ENCODE peak calls at places on chromosomes 16 and 17, in nine cellular contexts. One of them, this sample, is unnamed.

GRCh38 chr16:74695450-74696422 is 4.9 kb downstream of the MLKL start:
- DNase-seq in HL-60: peak
- DNase-seq in HFFc6: peak
- DNase-seq in testis: peak
- DNase-seq in heart right ventricle: peak
- DNase-seq in IMR-90: peak
- DNase-seq in fibroblast of lung: peak
- DNase-seq in neural crest cell: peak
- DNase-seq in adrenal gland: peak
- DNase-seq in this sample: peak

GRCh38 chr16:16096161-16096857 is 127.0 kb downstream of the ABCC6 start:
- DNase-seq in HL-60: no peak
- DNase-seq in HFFc6: peak
- DNase-seq in testis: peak
- DNase-seq in heart right ventricle: no peak
- DNase-seq in IMR-90: peak
- DNase-seq in fibroblast of lung: peak
- DNase-seq in neural crest cell: no peak
- DNase-seq in adrenal gland: peak
- DNase-seq in this sample: no peak

GRCh38 chr16:48542020-48542473 is 67.9 kb downstream of the N4BP1 start:
- DNase-seq in HL-60: no peak
- DNase-seq in HFFc6: peak
- DNase-seq in testis: peak
- DNase-seq in heart right ventricle: peak
- DNase-seq in IMR-90: peak
- DNase-seq in fibroblast of lung: peak
- DNase-seq in neural crest cell: no peak
- DNase-seq in adrenal gland: peak
- DNase-seq in this sample: no peak

GRCh38 chr17:12301551-12301950 is 280.9 kb downstream of the MAP2K4 start:
- DNase-seq in HL-60: no peak
- DNase-seq in HFFc6: no peak
- DNase-seq in testis: no peak
- DNase-seq in heart right ventricle: no peak
- DNase-seq in IMR-90: no peak
- DNase-seq in fibroblast of lung: no peak
- DNase-seq in neural crest cell: no peak
- DNase-seq in adrenal gland: no peak
- DNase-seq in this sample: no peak

GRCh38 chr17:7825206-7825980 is 8.6 kb upstream of the KDM6B start:
- DNase-seq in HL-60: no peak
- DNase-seq in HFFc6: no peak
- DNase-seq in testis: no peak
- DNase-seq in heart right ventricle: no peak
- DNase-seq in IMR-90: no peak
- DNase-seq in fibroblast of lung: peak
- DNase-seq in neural crest cell: no peak
- DNase-seq in adrenal gland: peak
- DNase-seq in this sample: no peak

GRCh38 chr17:76538941-76539340 is 903 bp upstream of the PRCD start:
- DNase-seq in HL-60: no peak
- DNase-seq in HFFc6: no peak
- DNase-seq in testis: no peak
- DNase-seq in heart right ventricle: no peak
- DNase-seq in IMR-90: no peak
- DNase-seq in fibroblast of lung: no peak
- DNase-seq in neural crest cell: no peak
- DNase-seq in adrenal gland: no peak
- DNase-seq in this sample: no peak

GRCh38 chr16:30186782-30187555 is 3.6 kb downstream of the CORO1A start:
- DNase-seq in HL-60: peak
- DNase-seq in HFFc6: peak
- DNase-seq in testis: peak
- DNase-seq in heart right ventricle: peak
- DNase-seq in IMR-90: no peak
- DNase-seq in fibroblast of lung: no peak
- DNase-seq in neural crest cell: peak
- DNase-seq in adrenal gland: peak
- DNase-seq in this sample: peak

GRCh38 chr16:64083428-64084129 is 1038.3 kb downstream of the CDH11 start:
- DNase-seq in HL-60: no peak
- DNase-seq in HFFc6: no peak
- DNase-seq in testis: no peak
- DNase-seq in heart right ventricle: no peak
- DNase-seq in IMR-90: no peak
- DNase-seq in fibroblast of lung: no peak
- DNase-seq in neural crest cell: no peak
- DNase-seq in adrenal gland: no peak
- DNase-seq in this sample: no peak

GRCh38 chr16:51153275-51153991 is 2.4 kb upstream of the SALL1 start:
- DNase-seq in HL-60: no peak
- DNase-seq in HFFc6: no peak
- DNase-seq in testis: no peak
- DNase-seq in heart right ventricle: no peak
- DNase-seq in IMR-90: no peak
- DNase-seq in fibroblast of lung: peak
- DNase-seq in neural crest cell: peak
- DNase-seq in adrenal gland: no peak
- DNase-seq in this sample: no peak

GRCh38 chr16:24093049-24093448 is 163.1 kb upstream of the CACNG3 start:
- DNase-seq in HL-60: no peak
- DNase-seq in HFFc6: no peak
- DNase-seq in testis: no peak
- DNase-seq in heart right ventricle: no peak
- DNase-seq in IMR-90: no peak
- DNase-seq in fibroblast of lung: no peak
- DNase-seq in neural crest cell: no peak
- DNase-seq in adrenal gland: no peak
- DNase-seq in this sample: no peak

GRCh38 chr17:57685499-57686132 is 59.5 kb downstream of the CCDC182 start:
- DNase-seq in HL-60: no peak
- DNase-seq in HFFc6: no peak
- DNase-seq in testis: no peak
- DNase-seq in heart right ventricle: no peak
- DNase-seq in IMR-90: no peak
- DNase-seq in fibroblast of lung: no peak
- DNase-seq in neural crest cell: no peak
- DNase-seq in adrenal gland: no peak
- DNase-seq in this sample: no peak

GRCh38 chr17:31859487-31860008 is 504 bp upstream of the COPRS start:
- DNase-seq in HL-60: no peak
- DNase-seq in HFFc6: no peak
- DNase-seq in testis: no peak
- DNase-seq in heart right ventricle: no peak
- DNase-seq in IMR-90: no peak
- DNase-seq in fibroblast of lung: peak
- DNase-seq in neural crest cell: no peak
- DNase-seq in adrenal gland: no peak
- DNase-seq in this sample: no peak

GRCh38 chr17:12545877-12546513 is 119.7 kb upstream of the MYOCD start:
- DNase-seq in HL-60: peak
- DNase-seq in HFFc6: peak
- DNase-seq in testis: peak
- DNase-seq in heart right ventricle: peak
- DNase-seq in IMR-90: peak
- DNase-seq in fibroblast of lung: peak
- DNase-seq in neural crest cell: peak
- DNase-seq in adrenal gland: peak
- DNase-seq in this sample: no peak

GRCh38 chr16:23497543-23497868 is 12.8 kb downstream of the GGA2 start:
- DNase-seq in HL-60: no peak
- DNase-seq in HFFc6: no peak
- DNase-seq in testis: no peak
- DNase-seq in heart right ventricle: no peak
- DNase-seq in IMR-90: no peak
- DNase-seq in fibroblast of lung: no peak
- DNase-seq in neural crest cell: no peak
- DNase-seq in adrenal gland: no peak
- DNase-seq in this sample: no peak

GRCh38 chr17:8015957-8016631 is 13.7 kb downstream of the GUCY2D start:
- DNase-seq in HL-60: no peak
- DNase-seq in HFFc6: no peak
- DNase-seq in testis: no peak
- DNase-seq in heart right ventricle: no peak
- DNase-seq in IMR-90: no peak
- DNase-seq in fibroblast of lung: peak
- DNase-seq in neural crest cell: no peak
- DNase-seq in adrenal gland: no peak
- DNase-seq in this sample: peak

GRCh38 chr17:37744961-37745800 is at the start of gene HNF1B:
- DNase-seq in HL-60: no peak
- DNase-seq in HFFc6: no peak
- DNase-seq in testis: no peak
- DNase-seq in heart right ventricle: no peak
- DNase-seq in IMR-90: no peak
- DNase-seq in fibroblast of lung: no peak
- DNase-seq in neural crest cell: no peak
- DNase-seq in adrenal gland: no peak
- DNase-seq in this sample: no peak

GRCh38 chr16:22402191-22402590 is 27.8 kb upstream of the CDR2 start:
- DNase-seq in HL-60: no peak
- DNase-seq in HFFc6: no peak
- DNase-seq in testis: no peak
- DNase-seq in heart right ventricle: no peak
- DNase-seq in IMR-90: peak
- DNase-seq in fibroblast of lung: peak
- DNase-seq in neural crest cell: no peak
- DNase-seq in adrenal gland: no peak
- DNase-seq in this sample: no peak
- TF ChIP-seq CTCF in HL-60: no peak
- TF ChIP-seq CTCF in HFFc6: no peak
- TF ChIP-seq CTCF in testis: no peak
- TF ChIP-seq CTCF in heart right ventricle: no peak
- TF ChIP-seq CTCF in IMR-90: no peak
- TF ChIP-seq CTCF in fibroblast of lung: no peak
- TF ChIP-seq CTCF in neural crest cell: no peak
- TF ChIP-seq CTCF in adrenal gland: no peak
- TF ChIP-seq CTCF in this sample: no peak

GRCh38 chr16:68436581-68436980 is 11.7 kb downstream of the SMPD3 start:
- DNase-seq in HL-60: no peak
- DNase-seq in HFFc6: no peak
- DNase-seq in testis: no peak
- DNase-seq in heart right ventricle: no peak
- DNase-seq in IMR-90: no peak
- DNase-seq in fibroblast of lung: no peak
- DNase-seq in neural crest cell: no peak
- DNase-seq in adrenal gland: no peak
- DNase-seq in this sample: peak
- TF ChIP-seq CTCF in HL-60: peak
- TF ChIP-seq CTCF in HFFc6: peak
- TF ChIP-seq CTCF in testis: peak
- TF ChIP-seq CTCF in heart right ventricle: no peak
- TF ChIP-seq CTCF in IMR-90: no peak
- TF ChIP-seq CTCF in fibroblast of lung: peak
- TF ChIP-seq CTCF in neural crest cell: peak
- TF ChIP-seq CTCF in adrenal gland: no peak
- TF ChIP-seq CTCF in this sample: peak

DNA sequence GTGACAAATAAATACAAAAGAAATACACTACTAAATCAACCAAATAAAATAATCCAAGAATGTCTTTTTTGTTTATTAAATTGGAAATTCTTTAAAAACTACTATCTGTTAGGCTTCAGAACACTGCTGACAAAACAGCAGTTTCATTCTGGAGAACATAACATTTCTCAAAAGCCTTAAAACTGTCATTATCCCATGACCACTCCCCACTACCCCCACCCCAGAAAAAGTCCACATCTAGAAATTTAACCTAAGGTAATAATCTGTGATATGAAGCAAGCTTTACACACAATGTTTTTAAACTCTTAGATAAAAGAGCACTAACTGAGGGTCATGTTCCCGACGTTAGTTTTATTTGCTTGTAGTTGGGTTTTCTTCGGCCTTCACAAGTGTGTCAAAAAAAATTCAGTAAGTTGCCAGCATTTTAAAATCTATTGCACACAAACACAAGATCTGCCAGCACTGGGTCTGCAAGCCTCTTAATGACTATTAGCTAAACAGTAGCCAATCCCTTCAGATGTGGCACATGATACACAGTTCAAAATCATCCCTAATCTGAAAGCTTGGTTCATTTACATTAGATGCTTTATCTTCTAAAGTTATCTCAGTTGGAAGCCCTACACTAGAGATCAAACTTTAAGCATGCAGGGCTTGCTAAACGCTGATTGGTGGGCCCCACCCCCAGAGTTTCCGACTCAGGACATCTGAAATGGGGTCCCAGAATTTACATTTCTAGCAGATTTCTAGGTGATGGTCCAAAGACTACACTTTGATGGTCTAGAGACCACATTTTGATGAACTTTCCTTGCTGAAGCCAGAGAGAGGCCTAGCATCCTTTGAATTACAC is 75.2 kb downstream of the KANSL1 start:
- DNase-seq in HL-60: no peak
- DNase-seq in HFFc6: no peak
- DNase-seq in testis: no peak
- DNase-seq in heart right ventricle: no peak
- DNase-seq in IMR-90: no peak
- DNase-seq in fibroblast of lung: no peak
- DNase-seq in neural crest cell: no peak
- DNase-seq in adrenal gland: no peak
- DNase-seq in this sample: no peak
- TF ChIP-seq CTCF in HL-60: no peak
- TF ChIP-seq CTCF in HFFc6: no peak
- TF ChIP-seq CTCF in testis: no peak
- TF ChIP-seq CTCF in heart right ventricle: no peak
- TF ChIP-seq CTCF in IMR-90: no peak
- TF ChIP-seq CTCF in fibroblast of lung: no peak
- TF ChIP-seq CTCF in neural crest cell: no peak
- TF ChIP-seq CTCF in adrenal gland: no peak
- TF ChIP-seq CTCF in this sample: no peak

GRCh38 chr16:19662351-19662750 is 55.7 kb downstream of the KNOP1 start:
- DNase-seq in HL-60: no peak
- DNase-seq in HFFc6: no peak
- DNase-seq in testis: no peak
- DNase-seq in heart right ventricle: no peak
- DNase-seq in IMR-90: no peak
- DNase-seq in fibroblast of lung: no peak
- DNase-seq in neural crest cell: no peak
- DNase-seq in adrenal gland: no peak
- DNase-seq in this sample: no peak

GRCh38 chr16:19657831-19658230 is 60.2 kb downstream of the KNOP1 start:
- DNase-seq in HL-60: no peak
- DNase-seq in HFFc6: no peak
- DNase-seq in testis: no peak
- DNase-seq in heart right ventricle: no peak
- DNase-seq in IMR-90: no peak
- DNase-seq in fibroblast of lung: no peak
- DNase-seq in neural crest cell: no peak
- DNase-seq in adrenal gland: no peak
- DNase-seq in this sample: no peak

GRCh38 chr16:19660432-19660831 is 57.6 kb downstream of the KNOP1 start:
- DNase-seq in HL-60: no peak
- DNase-seq in HFFc6: no peak
- DNase-seq in testis: no peak
- DNase-seq in heart right ventricle: no peak
- DNase-seq in IMR-90: peak
- DNase-seq in fibroblast of lung: no peak
- DNase-seq in neural crest cell: no peak
- DNase-seq in adrenal gland: no peak
- DNase-seq in this sample: no peak

GRCh38 chr16:19655242-19655777 is 62.7 kb downstream of the KNOP1 start:
- DNase-seq in HL-60: no peak
- DNase-seq in HFFc6: no peak
- DNase-seq in testis: peak
- DNase-seq in heart right ventricle: no peak
- DNase-seq in IMR-90: no peak
- DNase-seq in fibroblast of lung: no peak
- DNase-seq in neural crest cell: no peak
- DNase-seq in adrenal gland: no peak
- DNase-seq in this sample: no peak

GRCh38 chr16:19659554-19659953 is 58.5 kb downstream of the KNOP1 start:
- DNase-seq in HL-60: no peak
- DNase-seq in HFFc6: no peak
- DNase-seq in testis: no peak
- DNase-seq in heart right ventricle: no peak
- DNase-seq in IMR-90: peak
- DNase-seq in fibroblast of lung: no peak
- DNase-seq in neural crest cell: no peak
- DNase-seq in adrenal gland: no peak
- DNase-seq in this sample: no peak
- TF ChIP-seq CTCF in HL-60: no peak
- TF ChIP-seq CTCF in HFFc6: peak
- TF ChIP-seq CTCF in testis: no peak
- TF ChIP-seq CTCF in heart right ventricle: no peak
- TF ChIP-seq CTCF in IMR-90: no peak
- TF ChIP-seq CTCF in fibroblast of lung: no peak
- TF ChIP-seq CTCF in neural crest cell: no peak
- TF ChIP-seq CTCF in adrenal gland: no peak
- TF ChIP-seq CTCF in this sample: no peak

This sample was measured in glutamatergic neuron.